ENCODE peak calls at places on chromosomes 4 and X, in eight cellular contexts. N, R, G, Z, P, U, C and Q are unnamed samples. For H3K9me3 and H3K4me1, the result is how much of the 10 kb centered on the place peaks cover.

GRCh38 chr4:156619154-156619934 is 352.3 kb downstream of the PDGFC start:
- DNase-seq in U (no peak), N (no peak), G (no peak), Z (no peak), P (no peak), R (no peak), C (no peak), Q (no peak)

GRCh38 chr4:54127660-54128059 is 27.7 kb downstream of the GSX2 start:
- DNase-seq in R (no peak), N (no peak), Z (no peak), G (no peak), P (no peak), C (no peak), U (no peak), Q (no peak)

GRCh38 chrX:30592846-30593245 is 15.3 kb upstream of the TASL start:
- DNase-seq in R (no peak), P (no peak), Z (no peak), G (no peak), U (no peak), C (no peak), N (no peak), Q (no peak)

GRCh38 chr4:127229866-127230608 is 402.7 kb upstream of the INTU start:
- DNase-seq in N (no peak), C (no peak), P (no peak), U (no peak), G (no peak), Z (no peak), R (no peak), Q (no peak)

GRCh38 chrX:1493877-1494510 is 41.3 kb upstream of the ASMTL start:
- DNase-seq in R (no peak), N (no peak), G (peak), U (no peak), P (no peak), C (no peak), Z (no peak), Q (no peak)

GRCh38 chr4:108080752-108081151 is 88.0 kb downstream of the LEF1 start:
- DNase-seq in N (no peak), U (no peak), C (no peak), Z (no peak), R (no peak), G (no peak), P (no peak), Q (no peak)

GRCh38 chr4:140236649-140237160 is 82.7 kb upstream of the MAML3 start:
- DNase-seq in N (no peak), G (no peak), C (no peak), R (no peak), U (no peak), P (no peak), Z (no peak), Q (no peak)

GRCh38 chrX:101208152-101208905 is 11.3 kb upstream of the DRP2 start:
- DNase-seq in Z (peak), N (no peak), P (no peak), U (no peak), C (no peak), R (no peak), G (no peak), Q (no peak)

GRCh38 chrX:77785400-77785745 is 643 bp downstream of the ATRX start:
- DNase-seq in C (no peak), R (no peak), G (no peak), Z (peak), U (no peak), N (no peak), P (no peak), Q (no peak)

GRCh38 chrX:107549504-107549903 is 78.8 kb upstream of the PRPS1 start:
- DNase-seq in U (no peak), R (no peak), C (no peak), Z (no peak), P (no peak), G (no peak), N (no peak), Q (no peak)

GRCh38 chrX:106802388-106803275 is at the start of gene TBC1D8B:
- DNase-seq in Z (peak), N (peak), C (peak), R (peak), U (peak), G (no peak), P (peak), Q (peak)

GRCh38 chr4:53019485-53020382 is 157.6 kb downstream of the RASL11B start:
- DNase-seq in G (no peak), P (no peak), N (no peak), U (no peak), Z (peak), R (no peak), C (no peak), Q (no peak)

GRCh38 chr4:139523076-139523475 is 32.9 kb downstream of the SETD7 start:
- DNase-seq in R (no peak), C (no peak), U (no peak), P (no peak), N (peak), Z (peak), G (no peak), Q (peak)

GRCh38 chr4:76200771-76201224 is 12.8 kb downstream of the SCARB2 start:
- DNase-seq in R (peak), C (no peak), Z (no peak), U (peak), G (no peak), N (no peak), P (no peak), Q (no peak)

GRCh38 chr4:74975848-74976824 is 43.2 kb downstream of the PARM1 start:
- DNase-seq in G (no peak), N (peak), Z (no peak), C (no peak), P (peak), U (no peak), R (peak), Q (no peak)

GRCh38 chrX:77788050-77788449 is 2.0 kb upstream of the ATRX start:
- DNase-seq in C (no peak), R (no peak), N (no peak), G (no peak), P (no peak), U (no peak), Z (no peak), Q (peak)

GRCh38 chr4:2142630-2143427 is 83.7 kb downstream of the NAT8L start:
- DNase-seq in G (no peak), U (no peak), C (no peak), R (no peak), Z (peak), N (no peak), P (no peak), Q (no peak)

GRCh38 chr4:10075953-10076391 is 40.6 kb downstream of the WDR1 start:
- DNase-seq in U (no peak), P (no peak), R (no peak), G (no peak), N (peak), C (peak), Z (no peak), Q (no peak)

GRCh38 chr4:10013722-10014121 is 7.6 kb downstream of the SLC2A9 start:
- DNase-seq in P (no peak), C (no peak), U (peak), R (no peak), N (peak), Z (peak), G (peak), Q (peak)

GRCh38 chr4:31040106-31040505 is 319.9 kb downstream of the PCDH7 start:
- DNase-seq in P (no peak), N (no peak), C (no peak), U (no peak), G (no peak), R (no peak), Z (no peak), Q (no peak)

GRCh38 chrX:136656596-136656995 is 8.6 kb downstream of the CD40LG start:
- DNase-seq in N (no peak), R (no peak), P (no peak), U (no peak), Z (no peak), G (no peak), C (no peak), Q (no peak)

GRCh38 chr4:121789960-121790829 is 10.9 kb upstream of the EXOSC9 start:
- DNase-seq in N (no peak), C (no peak), G (no peak), U (no peak), Z (peak), P (no peak), R (no peak), Q (no peak)

GRCh38 chr4:13912436-13912835 is 284.9 kb upstream of the BOD1L1 start:
- DNase-seq in G (no peak), U (no peak), R (no peak), N (no peak), P (no peak), C (no peak), Z (no peak), Q (no peak)

GRCh38 chr4:168831919-168832745 is 177.9 kb downstream of the CBR4 start:
- DNase-seq in C (peak), P (peak), G (peak), U (peak), Z (peak), N (peak), R (peak), Q (peak)

GRCh38 chr4:145736241-145736831 is 56.4 kb downstream of the C4orf51 start:
- DNase-seq in Z (peak), P (no peak), N (peak), R (peak), C (peak), U (peak), G (no peak), Q (peak)

GRCh38 chrX:49231333-49232000 is 1.7 kb downstream of the CACNA1F start:
- DNase-seq in P (no peak), Z (no peak), C (no peak), G (no peak), N (no peak), R (no peak), U (no peak), Q (no peak)

GRCh38 chr4:82748176-82748575 is 50.4 kb downstream of the SCD5 start:
- DNase-seq in P (no peak), N (no peak), R (no peak), U (no peak), Z (no peak), G (no peak), C (no peak), Q (no peak)

GRCh38 chr4:16544251-16544721 is 318.0 kb upstream of the TAPT1 start:
- DNase-seq in U (no peak), G (no peak), R (no peak), P (peak), C (peak), Z (peak), N (peak), Q (peak)

GRCh38 chr4:127632420-127633403 is at the start of gene INTU:
- DNase-seq in C (peak), U (peak), Z (peak), P (peak), R (peak), G (peak), N (peak), Q (peak)

GRCh38 chrX:32966956-32967355 is 244.4 kb downstream of the DMD start:
- DNase-seq in R (no peak), Z (no peak), P (no peak), N (no peak), G (no peak), U (no peak), C (no peak), Q (no peak)

GRCh38 chr4:184376923-184377322 is 97.4 kb downstream of the IRF2 start:
- DNase-seq in Z (no peak), P (no peak), R (no peak), C (no peak), N (no peak), U (no peak), G (no peak), Q (no peak)

GRCh38 chr4:184374006-184374405 is 100.3 kb downstream of the IRF2 start:
- DNase-seq in R (no peak), G (no peak), Z (peak), C (no peak), U (no peak), P (no peak), N (no peak), Q (no peak)

GRCh38 chr4:184371390-184371787 is 103.0 kb downstream of the IRF2 start:
- DNase-seq in Z (no peak), R (no peak), G (no peak), N (no peak), C (no peak), U (no peak), P (no peak), Q (no peak)

GRCh38 chr4:184376136-184376838 is 98.1 kb downstream of the IRF2 start:
- DNase-seq in N (no peak), R (no peak), P (no peak), U (no peak), C (no peak), G (no peak), Z (no peak), Q (no peak)

DNA sequence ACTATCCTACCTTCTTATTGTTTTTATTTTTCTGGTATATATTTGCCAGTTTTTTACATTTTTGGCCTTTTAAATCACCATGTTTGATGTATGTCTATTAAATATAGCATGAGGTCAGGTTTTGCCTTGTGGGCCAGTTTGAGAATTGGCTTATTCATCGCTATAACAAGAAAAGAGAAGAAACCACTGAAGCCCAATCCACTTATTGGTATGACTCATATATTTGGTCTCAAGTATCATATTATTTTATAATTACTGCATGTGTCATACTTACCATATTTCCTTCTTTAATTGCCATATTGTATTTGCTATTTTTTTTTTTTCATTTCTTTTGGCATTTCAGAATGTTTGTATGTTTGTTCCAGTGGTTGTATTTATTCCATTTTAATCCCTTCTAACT is 99.3 kb downstream of the IRF2 start:
- DNase-seq in R (no peak), Z (no peak), P (no peak), C (no peak), N (no peak), U (no peak), G (no peak), Q (no peak)
- H3K9me3 ChIP-seq in R (under half), Z (under half), P (under half), C (under half), N (under half), U (under half), G (under half), Q (under half)

GRCh38 chrX:137848291-137848905 is 282.5 kb downstream of the ZIC3 start:
- DNase-seq in R (no peak), G (no peak), C (no peak), U (no peak), N (no peak), P (no peak), Z (no peak), Q (no peak)
- H3K4me1 ChIP-seq in R (under half), G (under half), C (under half), U (under half), N (under half), P (under half), Z (under half), Q (under half)

DNA sequence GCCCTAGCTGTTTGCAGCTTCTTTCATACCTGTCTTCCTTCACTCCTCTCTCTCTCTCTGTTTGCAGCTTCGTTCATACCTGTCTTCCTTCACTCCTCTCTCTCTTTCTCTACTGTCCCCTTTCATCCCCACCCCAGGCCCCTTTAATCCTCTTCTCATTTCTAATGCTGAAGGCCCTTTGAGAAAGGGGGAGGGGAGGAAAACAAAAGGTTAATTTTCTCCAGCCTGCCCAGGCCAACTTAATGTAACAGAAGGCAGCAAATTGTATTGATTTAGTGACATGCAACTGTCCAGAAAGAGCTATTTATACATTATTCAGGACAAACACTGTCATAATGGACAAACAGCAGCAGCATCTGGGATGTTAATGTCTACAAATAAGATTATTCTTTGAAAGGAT is 174.8 kb downstream of the NKX6-1 start:
- DNase-seq in C (no peak), N (no peak), P (no peak), R (no peak), U (no peak), Z (no peak), G (no peak), Q (no peak)
- H3K4me3 ChIP-seq in C (no peak), N (no peak), P (no peak), R (no peak), U (no peak), Z (no peak), G (no peak), Q (no peak)

GRCh38 chrX:155873203-155873602 is 7.9 kb upstream of the VAMP7 start:
- DNase-seq in C (no peak), Z (no peak), G (no peak), U (no peak), R (no peak), N (no peak), P (no peak), Q (no peak)

GRCh38 chrX:155874571-155875244 is 6.4 kb upstream of the VAMP7 start:
- DNase-seq in Z (peak), N (no peak), P (no peak), G (no peak), C (no peak), R (no peak), U (no peak), Q (no peak)

GRCh38 chrX:155867821-155868220 is 13.3 kb upstream of the VAMP7 start:
- DNase-seq in R (no peak), U (no peak), Z (no peak), G (no peak), C (no peak), N (no peak), P (no peak), Q (no peak)

GRCh38 chrX:155871934-155872333 is 9.2 kb upstream of the VAMP7 start:
- DNase-seq in U (no peak), N (no peak), P (no peak), C (no peak), Z (no peak), G (no peak), R (no peak), Q (no peak)

DNA sequence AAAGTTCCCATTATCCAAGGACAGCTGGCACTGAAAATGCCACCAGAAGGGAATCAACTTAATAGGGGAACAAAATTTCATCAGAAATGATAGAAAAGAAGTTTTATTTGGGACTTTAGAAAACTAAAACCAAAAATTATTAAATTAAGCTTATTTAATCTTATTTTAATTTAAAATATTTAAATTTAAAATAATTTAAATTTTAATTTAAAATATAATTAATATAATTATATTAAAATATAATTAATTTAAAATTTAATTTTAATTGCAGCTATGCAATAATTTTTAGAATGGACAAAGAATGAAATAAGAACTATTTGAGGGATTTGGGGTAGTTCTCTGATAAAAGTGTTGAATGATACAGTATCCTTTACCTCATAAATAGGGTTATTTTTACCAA is 10.2 kb upstream of the VAMP7 start:
- DNase-seq in U (no peak), C (no peak), R (no peak), Z (no peak), N (no peak), P (no peak), G (no peak), Q (no peak)
- H3K9me3 ChIP-seq in U (under half), C (under half), R (under half), Z (under half), N (under half), P (under half), G (under half), Q (under half)